ENCODE peak calls at places on chromosome 14, in seven cellular contexts. H is HCT116, E is HepG2, Y is GM12878, G is SK-N-SH, R is K562, X is H1. Z is an unnamed sample.

GRCh38 chr14:64719601-64720000 is 15.4 kb downstream of the PLEKHG3 start:
- DNase-seq in H (no peak), E (no peak), Y (no peak), G (no peak), R (no peak), X (no peak), Z (no peak)

GRCh38 chr14:34571771-34572170 is 32.3 kb upstream of the EAPP start:
- DNase-seq in H (no peak), E (no peak), Y (no peak), G (no peak), R (no peak), X (no peak), Z (no peak)

GRCh38 chr14:96086574-96087077 is 47.5 kb downstream of the C14orf132 start:
- DNase-seq in H (no peak), E (no peak), Y (no peak), G (no peak), R (no peak), X (no peak), Z (no peak)

GRCh38 chr14:105315941-105316562 is 1.5 kb downstream of the PACS2 start:
- DNase-seq in H (no peak), E (no peak), Y (no peak), G (peak; percentile 28), R (no peak), X (no peak), Z (no peak)

GRCh38 chr14:68141531-68142088 is 322.0 kb downstream of the RAD51B start:
- DNase-seq in H (peak; percentile 60), E (no peak), Y (no peak), G (no peak), R (no peak), X (no peak), Z (no peak)

GRCh38 chr14:92513204-92513965 is at the start of gene RIN3:
- DNase-seq in H (no peak), E (peak; percentile 38), Y (no peak), G (peak; percentile 47), R (no peak), X (peak; percentile 72), Z (no peak)

GRCh38 chr14:81435578-81436295 is 35.6 kb upstream of the STON2 start:
- DNase-seq in H (no peak), E (peak; percentile 55), Y (no peak), G (peak; percentile 85), R (peak; percentile 72), X (peak; percentile 79), Z (peak; percentile 48)

GRCh38 chr14:26719514-26719913 is 121.7 kb upstream of the NOVA1 start:
- DNase-seq in H (no peak), E (peak; percentile 34), Y (no peak), G (no peak), R (no peak), X (no peak), Z (no peak)

GRCh38 chr14:51576112-51576420 is 75.6 kb upstream of the FRMD6 start:
- DNase-seq in H (no peak), E (peak; percentile 30), Y (no peak), G (no peak), R (no peak), X (no peak), Z (no peak)

GRCh38 chr14:94317259-94317658 is 5.9 kb downstream of the SERPINA6 start:
- DNase-seq in H (no peak), E (peak; percentile 78), Y (no peak), G (no peak), R (no peak), X (no peak), Z (no peak)

DNA sequence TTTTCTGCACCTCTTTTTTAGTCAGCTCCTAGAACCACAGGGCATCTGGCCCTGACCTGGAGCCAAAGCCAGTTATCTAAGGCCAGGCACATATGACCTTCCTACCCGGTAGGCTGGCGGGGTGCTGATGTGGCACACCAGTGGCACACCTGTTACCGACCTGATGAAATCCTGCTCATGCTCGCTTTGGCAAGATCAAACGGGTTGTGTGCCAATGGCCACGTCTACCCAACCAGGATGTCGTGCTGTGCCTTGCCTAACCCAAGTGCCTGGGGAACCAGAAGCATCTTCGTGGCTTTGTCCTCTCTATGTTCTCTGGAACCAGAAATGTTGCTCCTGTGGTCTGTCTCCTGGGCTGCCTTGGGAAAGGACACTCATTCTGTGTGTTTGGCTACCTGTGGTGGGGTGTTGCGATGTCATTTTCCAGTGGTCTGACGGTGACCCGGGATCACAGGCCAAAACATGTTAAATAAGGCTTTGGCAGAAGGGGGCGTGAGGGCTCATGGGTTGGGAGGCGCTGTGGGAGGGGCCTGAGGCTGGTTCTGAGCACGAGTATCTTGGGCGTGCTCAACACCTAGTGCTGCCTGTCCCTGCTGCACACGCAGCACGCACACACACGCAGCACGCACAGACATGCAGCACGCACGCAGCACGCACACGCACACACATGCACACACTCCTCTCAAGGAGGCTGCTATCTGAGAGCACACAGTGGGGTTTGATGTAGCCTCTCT is 27.9 kb downstream of the CCNK start:
- DNase-seq in H (no peak), E (no peak), Y (no peak), G (no peak), R (peak; percentile 23), X (peak; percentile 56), Z (no peak)
- TF ChIP-seq JUND in H (no peak), E (no peak), Y (no peak), G (no peak), R (no peak), X (no peak), Z (no peak)

GRCh38 chr14:24348186-24348585 is 8.4 kb upstream of the RIPK3 start:
- DNase-seq in H (no peak), E (no peak), Y (no peak), G (no peak), R (no peak), X (no peak), Z (no peak)

GRCh38 chr14:24351517-24351916 is 11.7 kb upstream of the RIPK3 start:
- DNase-seq in H (no peak), E (no peak), Y (no peak), G (no peak), R (no peak), X (no peak), Z (peak; percentile 34)

GRCh38 chr14:24353551-24354529 is 14.0 kb upstream of the RIPK3 start:
- DNase-seq in H (no peak), E (peak; percentile 72), Y (no peak), G (no peak), R (no peak), X (no peak), Z (no peak)

GRCh38 chr14:24347140-24347539 is 7.3 kb upstream of the RIPK3 start:
- DNase-seq in H (no peak), E (no peak), Y (no peak), G (no peak), R (no peak), X (no peak), Z (no peak)

GRCh38 chr14:24349742-24350141 is 10.0 kb upstream of the RIPK3 start:
- DNase-seq in H (no peak), E (no peak), Y (no peak), G (no peak), R (no peak), X (no peak), Z (no peak)
- TF ChIP-seq JUND in H (no peak), E (no peak), Y (no peak), G (no peak), R (no peak), X (no peak), Z (no peak)

GRCh38 chr14:29927596-29928341 is at the start of gene PRKD1:
- DNase-seq in H (no peak), E (peak; percentile 28), Y (no peak), G (peak; percentile 83), R (peak; percentile 71), X (peak; percentile 81), Z (no peak)

GRCh38 chr14:29926701-29927595 is 699 bp downstream of the PRKD1 start:
- DNase-seq in H (no peak), E (peak; percentile 54), Y (no peak), G (peak; percentile 73), R (peak; percentile 15), X (peak; percentile 71), Z (no peak)

GRCh38 chr14:29925106-29925722 is 2.4 kb downstream of the PRKD1 start:
- DNase-seq in H (no peak), E (no peak), Y (no peak), G (no peak), R (no peak), X (no peak), Z (no peak)

GRCh38 chr14:29925736-29926135 is 1.9 kb downstream of the PRKD1 start:
- DNase-seq in H (no peak), E (no peak), Y (no peak), G (no peak), R (no peak), X (no peak), Z (no peak)

GRCh38 chr14:29926228-29926627 is 1.4 kb downstream of the PRKD1 start:
- DNase-seq in H (no peak), E (no peak), Y (no peak), G (no peak), R (no peak), X (no peak), Z (no peak)
- TF ChIP-seq JUND in H (no peak), E (no peak), Y (no peak), G (no peak), R (no peak), X (no peak), Z (no peak)

GRCh38 chr14:103537175-103537990 is 8.4 kb downstream of the TRMT61A start:
- DNase-seq in H (no peak), E (no peak), Y (no peak), G (no peak), R (no peak), X (no peak), Z (no peak)
- TF ChIP-seq JUND in H (no peak), E (no peak), Y (no peak), G (no peak), R (no peak), X (no peak), Z (no peak)